ENCODE peak calls at places on chromosomes 7 and 10, in seven cellular contexts. R, U, J, N, M, G and D are unnamed samples.

GRCh38 chr7:87875151-87876039 is 765 bp downstream of the SLC25A40 start:
- DNase-seq in R (peak), U (peak), J (peak), N (no peak), M (no peak), G (no peak), D (no peak)

GRCh38 chr7:123198111-123198510 is 1.7 kb downstream of the SLC13A1 start:
- DNase-seq in R (no peak), U (no peak), J (no peak), N (no peak), M (no peak), G (no peak), D (no peak)

GRCh38 chr10:6109444-6109775 is 20.6 kb downstream of the RBM17 start:
- DNase-seq in R (no peak), U (no peak), J (no peak), N (no peak), M (no peak), G (no peak), D (no peak)

GRCh38 chr10:116014326-116014725 is 258.7 kb downstream of the GFRA1 start:
- DNase-seq in R (no peak), U (no peak), J (no peak), N (no peak), M (no peak), G (no peak), D (no peak)

GRCh38 chr10:73899401-73899780 is 11.5 kb upstream of the PLAU start:
- DNase-seq in R (peak), U (no peak), J (no peak), N (peak), M (peak), G (no peak), D (no peak)

GRCh38 chr7:123682690-123683089 is 27.0 kb downstream of the LMOD2 start:
- DNase-seq in R (peak), U (peak), J (peak), N (peak), M (peak), G (no peak), D (peak)

GRCh38 chr7:13835442-13835841 is 154.0 kb downstream of the ETV1 start:
- DNase-seq in R (no peak), U (no peak), J (peak), N (no peak), M (no peak), G (no peak), D (no peak)

GRCh38 chr7:47355684-47356083 is 226.2 kb downstream of the TNS3 start:
- DNase-seq in R (no peak), U (no peak), J (no peak), N (no peak), M (no peak), G (no peak), D (no peak)